ENCODE peak calls at places on chromosomes 16 and 17, in four cellular contexts. R is gastrocnemius medialis; J is CD4-positive, CD25-positive, alpha-beta regulatory T cell; A is GM06990. Z is an unnamed sample.

GRCh38 chr16:57994778-57995177 is 5.7 kb downstream of the ZNF319 start:
- DNase-seq in J (no peak), R (no peak), A (no peak), Z (no peak)

GRCh38 chr16:53094013-53094630 is 39.3 kb downstream of the CHD9 start:
- DNase-seq in R (no peak), A (peak; percentile 66), J (no peak), Z (peak; percentile 21)

GRCh38 chr16:20784204-20784603 is 20.4 kb downstream of the ACSM3 start:
- DNase-seq in R (no peak), A (no peak), J (no peak), Z (no peak)

GRCh38 chr17:50972579-50972978 is 106.4 kb upstream of the TOB1 start:
- DNase-seq in R (no peak), A (no peak), J (no peak), Z (no peak)

GRCh38 chr17:80423536-80424225 is 8.7 kb downstream of the ENDOV start:
- DNase-seq in A (no peak), R (no peak), J (no peak), Z (no peak)

GRCh38 chr17:81419886-81420768 is 24.9 kb downstream of the BAHCC1 start:
- DNase-seq in J (no peak), A (no peak), R (no peak), Z (no peak)

GRCh38 chr16:68257906-68258800 is 6.2 kb upstream of the SLC7A6 start:
- DNase-seq in R (peak; percentile 88), A (peak; percentile 46), J (no peak), Z (no peak)

GRCh38 chr17:14038206-14038605 is 31.1 kb upstream of the COX10 start:
- DNase-seq in A (no peak), R (no peak), J (no peak), Z (no peak)

GRCh38 chr17:81863833-81864768 is 3.8 kb upstream of the P4HB start:
- DNase-seq in R (no peak), J (no peak), A (no peak), Z (no peak)

GRCh38 chr16:88922114-88922825 is 54.7 kb downstream of the CBFA2T3 start:
- DNase-seq in J (no peak), A (no peak), R (no peak), Z (no peak)

GRCh38 chr16:30941600-30942420 is 7.1 kb upstream of the ORAI3 start:
- DNase-seq in A (peak; percentile 76), R (peak; percentile 56), J (peak; percentile 54), Z (no peak)
- H3K4me3 ChIP-seq in A (peak overlapping the region; percentile 20), R (no peak overlapping the region), J (no peak overlapping the region), Z (no peak overlapping the region)

GRCh38 chr16:30948956-30949654 is at the start of gene ORAI3:
- DNase-seq in A (peak; percentile 77), R (peak; percentile 61), J (peak; percentile 27), Z (no peak)
- H3K4me3 ChIP-seq in A (peak within 1 kb of the TSS; percentile 90), R (peak within 1 kb of the TSS; percentile 86), J (peak within 1 kb of the TSS; percentile 76), Z (peak within 1 kb of the TSS; percentile 15)

GRCh38 chr16:34054969-34055368 is 595.6 kb downstream of the TP53TG3F start:
- DNase-seq in J (no peak), R (no peak), A (no peak), Z (no peak)
- H3K4me3 ChIP-seq in J (no peak overlapping the region), R (no peak overlapping the region), A (no peak overlapping the region), Z (no peak overlapping the region)

DNA sequence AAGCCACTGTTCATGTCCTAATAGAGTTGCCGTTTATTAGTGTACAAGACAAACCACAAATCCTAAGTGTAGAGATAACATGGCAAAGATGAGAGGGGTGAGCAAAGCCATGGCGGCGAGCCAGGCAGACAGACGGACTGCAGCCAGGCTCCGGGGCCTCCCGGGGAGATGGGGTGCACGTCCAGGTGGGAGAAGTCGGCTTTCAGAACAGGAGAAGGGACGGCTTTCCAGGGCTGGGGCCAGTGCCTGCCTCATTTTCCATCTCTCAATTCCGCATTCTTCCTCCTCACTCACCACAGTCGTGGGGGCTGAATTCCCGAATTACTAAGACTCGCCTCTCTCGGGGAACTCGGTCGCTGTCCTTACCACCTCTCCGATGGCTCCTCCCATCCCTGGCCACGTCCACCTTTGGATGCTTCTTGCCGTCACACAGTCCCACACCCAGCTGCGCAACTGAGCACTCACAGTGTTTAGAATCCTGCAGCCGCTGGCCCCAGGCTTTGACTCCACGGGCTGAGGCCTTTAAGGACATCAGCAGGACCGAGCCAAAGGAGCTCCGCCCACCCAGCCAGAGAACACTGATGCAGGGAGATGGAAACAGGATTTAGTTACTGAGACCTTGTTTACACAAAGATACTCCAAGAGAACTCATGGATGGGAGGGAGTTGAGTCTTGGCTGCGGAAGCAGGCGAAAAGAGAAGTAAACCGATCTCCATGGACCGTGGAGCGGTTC is 59.7 kb downstream of the RNF112 start:
- DNase-seq in J (no peak), R (peak; percentile 47), A (no peak), Z (no peak)
- H3K4me3 ChIP-seq in J (no peak overlapping the region), R (peak overlapping the region; percentile 14), A (no peak overlapping the region), Z (no peak overlapping the region)

GRCh38 chr16:1178295-1178910 is 25.5 kb downstream of the CACNA1H start:
- DNase-seq in A (no peak), J (no peak), R (no peak), Z (no peak)

GRCh38 chr16:1183235-1183907 is 30.5 kb downstream of the CACNA1H start:
- DNase-seq in R (no peak), J (no peak), A (no peak), Z (no peak)

GRCh38 chr16:1181715-1182671 is 29.1 kb downstream of the CACNA1H start:
- DNase-seq in J (no peak), R (peak; percentile 6), A (no peak), Z (no peak)

GRCh38 chr16:1184156-1184868 is 31.4 kb downstream of the CACNA1H start:
- DNase-seq in A (no peak), J (no peak), R (no peak), Z (no peak)

DNA sequence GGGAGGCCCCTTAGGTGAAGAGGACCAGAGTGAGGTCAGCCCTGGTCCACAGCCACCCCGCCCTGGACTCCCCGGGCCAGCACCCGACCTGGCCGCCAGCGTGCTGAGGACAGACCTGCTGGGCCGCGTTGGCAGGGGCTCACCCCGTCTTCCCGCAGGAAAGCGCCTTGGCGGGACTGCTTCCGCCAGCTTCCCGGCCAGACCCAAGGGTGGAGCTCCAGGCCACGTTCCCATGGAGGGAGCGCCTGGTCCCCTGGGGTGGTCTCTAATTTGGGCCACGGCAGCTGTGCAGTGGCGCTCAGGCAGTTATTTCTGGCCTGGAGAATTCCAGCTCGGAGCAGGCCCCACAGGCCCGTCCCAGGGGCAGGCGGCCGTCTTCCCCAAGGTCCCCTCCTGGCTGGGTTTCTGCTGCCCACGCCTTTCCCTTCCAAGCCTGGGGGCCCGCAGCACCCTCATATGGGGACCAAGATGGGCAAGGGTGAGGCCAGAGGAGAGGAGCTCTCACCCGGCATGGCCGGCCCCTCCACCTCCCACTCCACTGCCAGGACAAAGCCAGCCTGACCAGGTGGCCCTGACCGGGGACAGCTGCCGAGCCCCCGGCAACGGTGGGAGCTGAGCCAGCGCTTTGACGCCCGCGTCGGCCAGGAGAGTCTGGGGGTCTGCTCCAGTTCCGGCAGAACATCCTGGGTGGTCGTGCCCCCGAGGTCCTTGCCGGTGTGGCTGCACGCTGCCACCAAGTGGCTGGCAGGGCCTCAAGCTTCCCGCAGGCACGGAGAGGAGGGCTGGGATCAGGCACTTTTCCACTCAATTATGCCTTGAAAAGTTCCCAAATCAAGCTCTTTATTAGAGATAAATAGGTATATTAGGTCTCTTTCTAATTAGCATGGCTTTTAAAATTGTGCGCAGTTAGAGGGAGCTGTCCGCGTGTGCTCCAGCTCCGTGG is 28.1 kb downstream of the CACNA1H start:
- DNase-seq in R (no peak), A (no peak), J (no peak), Z (no peak)
- H3K4me3 ChIP-seq in R (no peak overlapping the region), A (no peak overlapping the region), J (no peak overlapping the region), Z (no peak overlapping the region)

GRCh38 chr17:27217631-27218030 is 76.3 kb upstream of the WSB1 start:
- DNase-seq in R (no peak), A (peak; percentile 71), J (peak; percentile 16), Z (no peak)
- H3K4me3 ChIP-seq in R (no peak overlapping the region), A (no peak overlapping the region), J (no peak overlapping the region), Z (no peak overlapping the region)

GRCh38 chr16:12798846-12799245 is 4.8 kb downstream of the CPPED1 start:
- DNase-seq in A (no peak), R (no peak), J (no peak), Z (no peak)
- H3K4me3 ChIP-seq in A (no peak overlapping the region), R (no peak overlapping the region), J (no peak overlapping the region), Z (no peak overlapping the region)

DNA sequence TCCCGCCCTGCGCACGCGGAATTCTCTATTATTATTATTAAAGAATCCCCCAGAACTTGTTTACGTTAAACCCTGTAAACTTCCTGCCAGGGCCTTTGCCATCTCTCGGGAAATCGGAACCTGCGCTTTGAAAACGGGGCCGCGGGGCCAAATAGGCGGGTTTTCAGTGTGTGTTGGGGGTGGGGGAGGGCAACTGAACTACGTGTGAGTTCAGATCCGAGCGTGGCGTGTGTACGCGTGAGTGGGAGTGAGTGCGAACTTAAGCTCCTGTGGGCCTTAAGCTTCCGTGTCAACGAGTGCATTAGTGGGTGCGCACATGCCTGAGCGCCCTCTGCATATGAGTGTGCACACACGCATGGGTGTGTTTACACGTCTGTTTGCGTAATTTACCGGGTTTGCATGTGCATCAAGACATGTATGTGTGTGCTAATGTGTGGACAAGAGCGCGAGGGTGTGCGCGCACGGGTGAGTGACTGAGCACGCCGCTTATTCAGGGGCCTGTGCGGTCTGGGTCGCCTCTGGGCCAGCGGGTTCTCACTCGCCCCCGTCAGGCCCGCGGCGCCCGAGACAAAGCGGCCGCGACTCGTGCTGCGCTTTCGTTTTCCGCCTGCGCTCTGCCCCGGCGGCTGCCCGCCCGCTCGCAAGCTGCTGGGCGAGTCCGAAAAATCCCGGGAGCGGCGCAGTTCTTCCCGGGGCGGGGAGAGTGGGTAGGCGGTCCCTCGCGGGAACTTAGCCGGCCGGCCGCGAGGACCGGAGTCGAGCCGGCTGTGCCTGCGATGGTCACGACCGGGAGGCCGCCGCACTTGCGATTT is 1.2 kb upstream of the FOXF1 start:
- DNase-seq in J (no peak), A (peak; percentile 61), R (no peak), Z (no peak)
- H3K4me3 ChIP-seq in J (peak overlapping the region; percentile 38), A (peak overlapping the region; percentile 59), R (peak overlapping the region; percentile 56), Z (peak overlapping the region; percentile 35)

DNA sequence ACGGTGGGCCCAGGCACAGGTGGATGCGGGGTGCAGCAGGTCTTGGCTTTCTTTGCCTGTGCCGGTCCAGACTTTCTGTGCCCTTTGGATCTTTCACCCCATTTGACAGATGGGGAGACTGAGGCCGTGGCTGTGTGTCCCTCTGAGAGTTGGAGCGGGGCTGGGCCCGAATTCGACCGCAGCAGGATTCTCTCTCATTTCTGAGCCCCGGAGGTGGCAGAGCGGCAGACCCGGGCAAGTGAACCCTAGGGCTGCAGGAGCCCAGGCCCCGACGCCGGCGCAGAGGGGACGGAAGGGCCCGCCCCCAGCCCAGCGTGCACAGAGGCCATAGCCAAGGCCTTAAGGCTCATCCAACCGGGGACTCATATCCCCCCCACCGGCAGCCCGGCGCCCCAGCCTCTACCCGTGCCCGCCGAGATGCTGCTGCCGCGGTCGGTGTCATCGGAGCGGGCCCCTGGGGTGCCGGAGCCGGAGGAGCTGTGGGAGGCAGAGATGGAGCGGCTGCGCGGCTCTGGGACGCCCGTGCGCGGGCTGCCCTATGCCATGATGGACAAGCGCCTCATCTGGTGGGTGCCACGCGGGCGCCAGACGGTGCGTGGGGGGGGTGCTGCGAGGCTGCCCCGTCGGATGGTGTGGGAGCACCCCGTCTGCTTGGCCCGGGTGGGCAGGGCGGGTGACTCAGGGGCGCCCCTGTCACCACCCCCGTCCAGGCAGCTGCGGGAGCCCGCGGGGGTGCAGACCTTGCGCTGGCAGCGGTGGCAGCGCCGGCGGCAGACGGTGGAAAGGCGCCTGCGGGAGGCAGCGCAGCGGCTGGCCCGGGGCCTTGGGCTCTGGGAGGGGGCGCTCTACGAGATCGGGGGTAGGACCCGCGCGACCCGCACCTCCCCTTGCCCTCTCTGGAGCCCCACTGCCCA is 858 bp downstream of the TMC8 start:
- DNase-seq in A (peak; percentile 63), R (no peak), J (peak; percentile 45), Z (no peak)
- H3K4me3 ChIP-seq in A (peak overlapping the region; percentile 72), R (no peak overlapping the region), J (peak overlapping the region; percentile 84), Z (peak overlapping the region; percentile 85)

Z was measured in Jurkat, Clone E6-1.